ENCODE peak calls at places on chromosomes 12 and 14, in six cellular contexts. G is breast epithelium, B is HepG2, I is endothelial cell of umbilical vein, P is fibroblast of lung, X is HFFc6. D is an unnamed sample.

GRCh38 chr12:2893007-2893406 is 2.3 kb downstream of the TULP3 start:
- DNase-seq in G (no peak), B (peak), I (no peak), P (peak), X (peak), D (peak)

GRCh38 chr12:66176105-66176504 is 6.3 kb upstream of the TMBIM4 start:
- DNase-seq in G (no peak), B (no peak), I (no peak), P (no peak), X (no peak), D (no peak)

GRCh38 chr14:58138065-58138718 is 13.8 kb downstream of the ARMH4 start:
- DNase-seq in G (no peak), B (no peak), I (no peak), P (no peak), X (no peak), D (no peak)

GRCh38 chr14:59870277-59871165 is at the start of gene RTN1:
- DNase-seq in G (peak), B (no peak), I (peak), P (peak), X (no peak), D (no peak)

GRCh38 chr12:71938728-71939385 is at the start of gene TPH2:
- DNase-seq in G (no peak), B (peak), I (peak), P (peak), X (peak), D (no peak)

GRCh38 chr14:67766035-67766680 is 50.2 kb downstream of the ZFYVE26 start:
- DNase-seq in G (no peak), B (no peak), I (no peak), P (no peak), X (no peak), D (no peak)

GRCh38 chr14:100649173-100649519 is 61.9 kb upstream of the BEGAIN start:
- DNase-seq in G (no peak), B (no peak), I (peak), P (peak), X (peak), D (no peak)

GRCh38 chr12:11133816-11134215 is 628 bp downstream of the TAS2R30 start:
- DNase-seq in G (no peak), B (no peak), I (no peak), P (no peak), X (no peak), D (no peak)

GRCh38 chr14:99321955-99322730 is 50.1 kb upstream of the BCL11B start:
- DNase-seq in G (peak), B (no peak), I (no peak), P (no peak), X (no peak), D (no peak)

GRCh38 chr14:100688598-100689499 is 37.8 kb upstream of the DLK1 start:
- DNase-seq in G (no peak), B (no peak), I (no peak), P (peak), X (peak), D (peak)

GRCh38 chr12:16165506-16165905 is 112.0 kb downstream of the SLC15A5 start:
- DNase-seq in G (no peak), B (peak), I (peak), P (peak), X (peak), D (peak)

GRCh38 chr12:58177366-58177765 is 236.0 kb downstream of the ATP23 start:
- DNase-seq in G (no peak), B (no peak), I (no peak), P (no peak), X (no peak), D (no peak)

GRCh38 chr12:84803661-84804060 is 108.9 kb downstream of the SLC6A15 start:
- DNase-seq in G (no peak), B (no peak), I (no peak), P (no peak), X (no peak), D (no peak)

GRCh38 chr14:77505031-77505430 is 6.4 kb upstream of the ISM2 start:
- DNase-seq in G (no peak), B (no peak), I (no peak), P (no peak), X (no peak), D (no peak)

GRCh38 chr12:123251403-123252076 is 18.3 kb downstream of the MTRFR start:
- DNase-seq in G (no peak), B (no peak), I (no peak), P (no peak), X (no peak), D (no peak)

GRCh38 chr14:32507029-32507984 is 178.2 kb downstream of the AKAP6 start:
- DNase-seq in G (no peak), B (no peak), I (no peak), P (peak), X (peak), D (peak)

GRCh38 chr14:83867871-83868270 is 1662.1 kb upstream of the FLRT2 start:
- DNase-seq in G (no peak), B (no peak), I (no peak), P (no peak), X (no peak), D (no peak)

GRCh38 chr12:120376009-120376408 is 7.0 kb upstream of the MSI1 start:
- DNase-seq in G (no peak), B (no peak), I (no peak), P (no peak), X (no peak), D (no peak)

GRCh38 chr12:95411466-95411865 is 62.5 kb upstream of the METAP2 start:
- DNase-seq in G (peak), B (peak), I (no peak), P (no peak), X (no peak), D (no peak)

GRCh38 chr14:20332386-20332945 is 613 bp downstream of the CCNB1IP1 start:
- DNase-seq in G (no peak), B (peak), I (no peak), P (peak), X (peak), D (no peak)

GRCh38 chr12:46556820-46557524 is 184.4 kb upstream of the SLC38A2 start:
- DNase-seq in G (no peak), B (no peak), I (peak), P (peak), X (peak), D (peak)

GRCh38 chr12:97211421-97211820 is 251.2 kb upstream of the RMST start:
- DNase-seq in G (no peak), B (no peak), I (no peak), P (no peak), X (no peak), D (no peak)

GRCh38 chr14:86481105-86481504 is 951.2 kb downstream of the FLRT2 start:
- DNase-seq in G (no peak), B (no peak), I (no peak), P (peak), X (peak), D (no peak)

GRCh38 chr12:130803707-130804106 is 35.3 kb downstream of the STX2 start:
- DNase-seq in G (no peak), B (no peak), I (no peak), P (peak), X (no peak), D (no peak)

GRCh38 chr12:120346031-120346430 is 18.5 kb upstream of the PLA2G1B start:
- DNase-seq in G (no peak), B (no peak), I (no peak), P (no peak), X (no peak), D (no peak)

GRCh38 chr12:27766587-27766986 is 13.4 kb upstream of the KLHL42 start:
- DNase-seq in G (no peak), B (no peak), I (no peak), P (no peak), X (no peak), D (no peak)

GRCh38 chr14:29937116-29937515 is 9.5 kb upstream of the PRKD1 start:
- DNase-seq in G (no peak), B (no peak), I (no peak), P (peak), X (peak), D (no peak)

GRCh38 chr12:76704693-76705092 is 59.2 kb upstream of the ZDHHC17 start:
- DNase-seq in G (no peak), B (no peak), I (no peak), P (no peak), X (no peak), D (no peak)

GRCh38 chr12:6631549-6631961 is 4.2 kb downstream of the LPAR5 start:
- DNase-seq in G (no peak), B (no peak), I (no peak), P (no peak), X (no peak), D (no peak)

GRCh38 chr12:31318870-31319269 is 7.1 kb downstream of the SINHCAF start:
- DNase-seq in G (no peak), B (no peak), I (no peak), P (no peak), X (no peak), D (no peak)

GRCh38 chr12:6086316-6086715 is 38.2 kb downstream of the VWF start:
- DNase-seq in G (no peak), B (no peak), I (no peak), P (no peak), X (no peak), D (no peak)

GRCh38 chr12:79655036-79655435 is 35.7 kb downstream of the PAWR start:
- DNase-seq in G (no peak), B (no peak), I (no peak), P (no peak), X (no peak), D (no peak)

GRCh38 chr14:50603565-50603964 is 43.6 kb downstream of the ATL1 start:
- DNase-seq in G (no peak), B (no peak), I (no peak), P (peak), X (no peak), D (peak)

GRCh38 chr12:53057816-53058500 is 8.1 kb downstream of the TNS2 start:
- DNase-seq in G (no peak), B (no peak), I (no peak), P (no peak), X (no peak), D (no peak)

GRCh38 chr12:6795088-6795487 is 5.8 kb downstream of the CD4 start:
- DNase-seq in G (no peak), B (no peak), I (no peak), P (no peak), X (no peak), D (no peak)

GRCh38 chr14:61643546-61643945 is 51.8 kb upstream of the HIF1A start:
- DNase-seq in G (no peak), B (no peak), I (no peak), P (peak), X (peak), D (no peak)